ENCODE peak calls at places on chromosomes 4 and X, in six cellular contexts. One of them, this sample, is unnamed.

GRCh38 chr4:11073621-11074051 is 355.1 kb downstream of the HS3ST1 start:
- DNase-seq in foreskin keratinocyte: peak; percentile 36
- DNase-seq in AG09309: no peak
- DNase-seq in neural progenitor cell: no peak
- DNase-seq in GM06990: no peak
- DNase-seq in psoas muscle: peak; percentile 50
- DNase-seq in this sample: no peak

GRCh38 chr4:171007618-171008390 is 805.4 kb upstream of the GALNTL6 start:
- DNase-seq in psoas muscle: no peak
- DNase-seq in AG09309: no peak
- DNase-seq in foreskin keratinocyte: no peak
- DNase-seq in GM06990: no peak
- DNase-seq in neural progenitor cell: no peak
- DNase-seq in this sample: no peak

GRCh38 chr4:181896609-181897008 is 346.6 kb upstream of the TENM3 start:
- DNase-seq in psoas muscle: no peak
- DNase-seq in foreskin keratinocyte: no peak
- DNase-seq in AG09309: no peak
- DNase-seq in neural progenitor cell: peak; percentile 15
- DNase-seq in GM06990: no peak
- DNase-seq in this sample: no peak

GRCh38 chr4:95548738-95549245 is at the start of gene UNC5C:
- DNase-seq in neural progenitor cell: peak; percentile 83
- DNase-seq in GM06990: peak; percentile 12
- DNase-seq in foreskin keratinocyte: no peak
- DNase-seq in psoas muscle: peak; percentile 60
- DNase-seq in AG09309: no peak
- DNase-seq in this sample: peak; percentile 73

GRCh38 chr4:133997440-133997839 is 204.1 kb downstream of the PABPC4L start:
- DNase-seq in neural progenitor cell: no peak
- DNase-seq in GM06990: no peak
- DNase-seq in psoas muscle: no peak
- DNase-seq in foreskin keratinocyte: no peak
- DNase-seq in AG09309: no peak
- DNase-seq in this sample: no peak

GRCh38 chr4:137375111-137375850 is 157.0 kb downstream of the PCDH18 start:
- DNase-seq in neural progenitor cell: no peak
- DNase-seq in GM06990: no peak
- DNase-seq in foreskin keratinocyte: no peak
- DNase-seq in psoas muscle: no peak
- DNase-seq in AG09309: no peak
- DNase-seq in this sample: no peak

GRCh38 chrX:71105638-71106037 is 902 bp downstream of the CXorf65 start:
- DNase-seq in AG09309: no peak
- DNase-seq in GM06990: no peak
- DNase-seq in psoas muscle: no peak
- DNase-seq in neural progenitor cell: no peak
- DNase-seq in foreskin keratinocyte: no peak
- DNase-seq in this sample: no peak

GRCh38 chrX:10199212-10199611 is 42.4 kb downstream of the CLCN4 start:
- DNase-seq in psoas muscle: peak; percentile 39
- DNase-seq in foreskin keratinocyte: peak; percentile 0
- DNase-seq in neural progenitor cell: no peak
- DNase-seq in AG09309: no peak
- DNase-seq in GM06990: peak; percentile 14
- DNase-seq in this sample: no peak

GRCh38 chrX:154002215-154002719 is 17.4 kb downstream of the IRAK1 start:
- DNase-seq in neural progenitor cell: peak; percentile 30
- DNase-seq in GM06990: peak; percentile 72
- DNase-seq in AG09309: peak; percentile 57
- DNase-seq in foreskin keratinocyte: no peak
- DNase-seq in psoas muscle: peak; percentile 50
- DNase-seq in this sample: no peak

GRCh38 chrX:114798902-114799301 is 215.0 kb downstream of the HTR2C start:
- DNase-seq in foreskin keratinocyte: no peak
- DNase-seq in GM06990: no peak
- DNase-seq in neural progenitor cell: no peak
- DNase-seq in psoas muscle: no peak
- DNase-seq in AG09309: no peak
- DNase-seq in this sample: no peak

GRCh38 chr4:1794809-1795303 is 1.8 kb downstream of the FGFR3 start:
- DNase-seq in AG09309: no peak
- DNase-seq in psoas muscle: no peak
- DNase-seq in GM06990: no peak
- DNase-seq in neural progenitor cell: peak; percentile 65
- DNase-seq in foreskin keratinocyte: no peak
- DNase-seq in this sample: no peak

GRCh38 chrX:150499240-150499639 is 69.2 kb upstream of the MTM1 start:
- DNase-seq in psoas muscle: no peak
- DNase-seq in foreskin keratinocyte: no peak
- DNase-seq in neural progenitor cell: no peak
- DNase-seq in GM06990: no peak
- DNase-seq in AG09309: no peak
- DNase-seq in this sample: no peak

GRCh38 chrX:103081051-103081450 is 11.9 kb downstream of the NXF3 start:
- DNase-seq in psoas muscle: no peak
- DNase-seq in GM06990: no peak
- DNase-seq in neural progenitor cell: no peak
- DNase-seq in AG09309: no peak
- DNase-seq in foreskin keratinocyte: no peak
- DNase-seq in this sample: no peak

GRCh38 chr4:139887378-139887801 is 221.8 kb downstream of the MGST2 start:
- DNase-seq in foreskin keratinocyte: peak; percentile 63
- DNase-seq in GM06990: no peak
- DNase-seq in AG09309: no peak
- DNase-seq in psoas muscle: no peak
- DNase-seq in neural progenitor cell: no peak
- DNase-seq in this sample: no peak

GRCh38 chrX:136130931-136131843 is 16.1 kb upstream of the FHL1 start:
- DNase-seq in GM06990: no peak
- DNase-seq in foreskin keratinocyte: peak; percentile 98
- DNase-seq in psoas muscle: no peak
- DNase-seq in AG09309: peak; percentile 82
- DNase-seq in neural progenitor cell: no peak
- DNase-seq in this sample: no peak

GRCh38 chrX:24294619-24295018 is 19.2 kb downstream of the SUPT20HL2 start:
- DNase-seq in GM06990: no peak
- DNase-seq in psoas muscle: no peak
- DNase-seq in AG09309: no peak
- DNase-seq in neural progenitor cell: peak; percentile 76
- DNase-seq in foreskin keratinocyte: no peak
- DNase-seq in this sample: peak; percentile 24

GRCh38 chr4:161252520-161253141 is 911.2 kb downstream of the FSTL5 start:
- DNase-seq in psoas muscle: no peak
- DNase-seq in GM06990: no peak
- DNase-seq in neural progenitor cell: no peak
- DNase-seq in AG09309: no peak
- DNase-seq in foreskin keratinocyte: peak; percentile 24
- DNase-seq in this sample: no peak

GRCh38 chr4:185904381-185904780 is 92.4 kb upstream of the SORBS2 start:
- DNase-seq in GM06990: no peak
- DNase-seq in foreskin keratinocyte: no peak
- DNase-seq in neural progenitor cell: no peak
- DNase-seq in psoas muscle: no peak
- DNase-seq in AG09309: no peak
- DNase-seq in this sample: no peak

GRCh38 chr4:14520171-14520570 is 482.1 kb upstream of the CPEB2 start:
- DNase-seq in psoas muscle: no peak
- DNase-seq in foreskin keratinocyte: peak; percentile 62
- DNase-seq in AG09309: no peak
- DNase-seq in GM06990: no peak
- DNase-seq in neural progenitor cell: no peak
- DNase-seq in this sample: no peak

DNA sequence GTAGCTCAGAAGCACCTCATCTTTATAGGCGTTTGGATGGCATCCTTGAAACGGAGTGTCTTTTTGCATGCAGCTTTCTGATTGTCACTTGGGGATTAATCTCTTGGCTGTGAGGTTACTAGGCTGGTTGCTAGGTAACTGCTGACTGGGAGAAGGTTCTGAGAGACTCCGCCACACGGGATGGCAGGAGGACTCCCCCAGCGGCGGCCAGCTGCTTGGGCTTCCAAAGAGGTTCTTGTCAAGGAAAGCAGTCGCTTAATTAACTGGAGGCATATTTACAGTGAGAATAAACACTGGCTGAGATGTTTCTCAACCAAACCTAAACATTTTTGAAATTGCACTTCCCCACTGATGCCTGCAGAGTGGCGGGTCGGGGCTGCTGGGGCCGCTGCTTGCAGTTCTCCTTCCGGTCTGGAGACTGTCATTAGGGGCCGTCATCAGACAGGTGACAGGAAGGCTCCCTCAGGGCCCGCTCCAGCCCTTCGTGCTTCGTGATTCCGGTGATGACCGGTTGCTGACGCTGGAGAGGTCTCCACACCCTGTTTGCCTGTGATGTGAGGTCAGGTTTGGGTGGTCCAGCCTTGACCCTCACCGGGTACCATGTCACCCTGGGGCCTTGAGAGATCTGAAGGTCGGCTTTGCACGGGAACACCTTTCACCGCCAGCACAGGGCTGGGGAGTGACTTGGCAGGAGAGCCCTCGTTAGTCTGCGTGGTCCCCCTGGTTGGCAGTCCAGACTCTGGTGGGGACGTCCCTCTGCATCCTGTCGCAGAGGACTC is 9.1 kb downstream of the NSG1 start:
- DNase-seq in AG09309: no peak
- DNase-seq in neural progenitor cell: peak; percentile 91
- DNase-seq in foreskin keratinocyte: no peak
- DNase-seq in psoas muscle: no peak
- DNase-seq in GM06990: peak; percentile 42
- DNase-seq in this sample: peak; percentile 48
- TF ChIP-seq CTCF in AG09309: no peak
- TF ChIP-seq CTCF in neural progenitor cell: peak; percentile 43
- TF ChIP-seq CTCF in foreskin keratinocyte: no peak
- TF ChIP-seq CTCF in psoas muscle: no peak
- TF ChIP-seq CTCF in GM06990: peak; percentile 14
- TF ChIP-seq CTCF in this sample: no peak

GRCh38 chr4:109375778-109376414 is 57.7 kb upstream of the SEC24B start:
- DNase-seq in GM06990: no peak
- DNase-seq in AG09309: no peak
- DNase-seq in neural progenitor cell: no peak
- DNase-seq in psoas muscle: no peak
- DNase-seq in foreskin keratinocyte: peak; percentile 7
- DNase-seq in this sample: no peak
- TF ChIP-seq CTCF in GM06990: no peak
- TF ChIP-seq CTCF in AG09309: no peak
- TF ChIP-seq CTCF in neural progenitor cell: no peak
- TF ChIP-seq CTCF in psoas muscle: no peak
- TF ChIP-seq CTCF in foreskin keratinocyte: no peak
- TF ChIP-seq CTCF in this sample: no peak

GRCh38 chr4:151541438-151542071 is 132.6 kb downstream of the FHIP1A start:
- DNase-seq in GM06990: no peak
- DNase-seq in psoas muscle: no peak
- DNase-seq in foreskin keratinocyte: peak; percentile 97
- DNase-seq in AG09309: peak; percentile 49
- DNase-seq in neural progenitor cell: peak; percentile 26
- DNase-seq in this sample: peak; percentile 12
- TF ChIP-seq CTCF in GM06990: no peak
- TF ChIP-seq CTCF in psoas muscle: no peak
- TF ChIP-seq CTCF in foreskin keratinocyte: no peak
- TF ChIP-seq CTCF in AG09309: no peak
- TF ChIP-seq CTCF in neural progenitor cell: no peak
- TF ChIP-seq CTCF in this sample: no peak

GRCh38 chr4:8320386-8320750 is 50.8 kb downstream of the HTRA3 start:
- DNase-seq in neural progenitor cell: no peak
- DNase-seq in psoas muscle: peak; percentile 14
- DNase-seq in foreskin keratinocyte: no peak
- DNase-seq in GM06990: no peak
- DNase-seq in AG09309: no peak
- DNase-seq in this sample: no peak
- TF ChIP-seq CTCF in neural progenitor cell: peak; percentile 30
- TF ChIP-seq CTCF in psoas muscle: no peak
- TF ChIP-seq CTCF in foreskin keratinocyte: peak; percentile 51
- TF ChIP-seq CTCF in GM06990: peak; percentile 43
- TF ChIP-seq CTCF in AG09309: peak; percentile 22
- TF ChIP-seq CTCF in this sample: no peak

GRCh38 chr4:82431026-82431745 is 796 bp downstream of the ENOPH1 start:
- DNase-seq in psoas muscle: peak; percentile 14
- DNase-seq in foreskin keratinocyte: no peak
- DNase-seq in AG09309: no peak
- DNase-seq in GM06990: peak; percentile 68
- DNase-seq in neural progenitor cell: no peak
- DNase-seq in this sample: no peak

GRCh38 chr4:82431831-82432230 is 1.4 kb downstream of the ENOPH1 start:
- DNase-seq in psoas muscle: no peak
- DNase-seq in foreskin keratinocyte: no peak
- DNase-seq in neural progenitor cell: no peak
- DNase-seq in GM06990: no peak
- DNase-seq in AG09309: no peak
- DNase-seq in this sample: no peak

GRCh38 chr4:82429728-82430192 is 502 bp downstream of the HNRNPDL start:
- DNase-seq in GM06990: no peak
- DNase-seq in psoas muscle: no peak
- DNase-seq in foreskin keratinocyte: peak; percentile 77
- DNase-seq in neural progenitor cell: peak; percentile 89
- DNase-seq in AG09309: no peak
- DNase-seq in this sample: no peak

GRCh38 chr4:82428969-82429727 is 1.1 kb downstream of the HNRNPDL start:
- DNase-seq in GM06990: peak; percentile 97
- DNase-seq in psoas muscle: peak; percentile 93
- DNase-seq in foreskin keratinocyte: peak; percentile 82
- DNase-seq in neural progenitor cell: peak; percentile 97
- DNase-seq in AG09309: peak; percentile 43
- DNase-seq in this sample: peak; percentile 97

GRCh38 chr4:82430193-82431025 is at the start of the genes ENOPH1 and HNRNPDL:
- DNase-seq in neural progenitor cell: peak; percentile 96
- DNase-seq in AG09309: peak; percentile 69
- DNase-seq in GM06990: peak; percentile 98
- DNase-seq in foreskin keratinocyte: peak; percentile 94
- DNase-seq in psoas muscle: peak; percentile 96
- DNase-seq in this sample: peak; percentile 95
- TF ChIP-seq CTCF in neural progenitor cell: no peak
- TF ChIP-seq CTCF in AG09309: no peak
- TF ChIP-seq CTCF in GM06990: peak; percentile 10
- TF ChIP-seq CTCF in foreskin keratinocyte: no peak
- TF ChIP-seq CTCF in psoas muscle: no peak
- TF ChIP-seq CTCF in this sample: no peak

GRCh38 chr4:119626943-119627266 is 1.7 kb downstream of the PDE5A start:
- DNase-seq in neural progenitor cell: no peak
- DNase-seq in AG09309: no peak
- DNase-seq in GM06990: no peak
- DNase-seq in psoas muscle: no peak
- DNase-seq in foreskin keratinocyte: no peak
- DNase-seq in this sample: no peak
- TF ChIP-seq CTCF in neural progenitor cell: no peak
- TF ChIP-seq CTCF in AG09309: no peak
- TF ChIP-seq CTCF in GM06990: no peak
- TF ChIP-seq CTCF in psoas muscle: no peak
- TF ChIP-seq CTCF in foreskin keratinocyte: no peak
- TF ChIP-seq CTCF in this sample: no peak

This sample was measured in nephron progenitor cell.